ENCODE peak calls at places on chromosome 11, in four cellular contexts. K is stimulated activated naive CD8-positive, alpha-beta T cell treated with anti-CD3 and anti-CD28 coated beads, Interleukin-15, Interleukin-2, amounts not matched to agents 100 U/mL and 50 U/mL, for 24 hours; E is kidney epithelial cell; R is stomach. D is an unnamed sample.

GRCh38 chr11:22371188-22371587 is 33.0 kb downstream of the SLC17A6 start:
- DNase-seq in K (no peak), E (no peak), R (no peak), D (no peak)

GRCh38 chr11:10495464-10495786 is 40.4 kb downstream of the AMPD3 start:
- DNase-seq in R (no peak), E (no peak), K (no peak), D (no peak)

GRCh38 chr11:65557280-65558001 is 718 bp downstream of the LTBP3 start:
- DNase-seq in E (no peak), K (no peak), R (no peak), D (no peak)

GRCh38 chr11:129224538-129224937 is 32.4 kb upstream of the ARHGAP32 start:
- DNase-seq in E (no peak), R (no peak), K (no peak), D (no peak)

GRCh38 chr11:61168292-61168691 is 7.1 kb upstream of the VPS37C start:
- DNase-seq in K (no peak), E (no peak), R (no peak), D (no peak)

GRCh38 chr11:72840780-72841179 is 26.6 kb downstream of the ATG16L2 start:
- DNase-seq in E (peak), K (no peak), R (no peak), D (no peak)

GRCh38 chr11:94011478-94011877 is 9.7 kb upstream of the HEPHL1 start:
- DNase-seq in K (no peak), E (no peak), R (no peak), D (no peak)

GRCh38 chr11:30481385-30481784 is 104.8 kb downstream of the MPPED2 start:
- DNase-seq in E (no peak), R (no peak), K (no peak), D (no peak)

GRCh38 chr11:28139848-28140415 is 31.7 kb downstream of the METTL15 start:
- DNase-seq in R (no peak), K (no peak), E (no peak), D (no peak)

GRCh38 chr11:71505781-71506180 is 21.3 kb upstream of the KRTAP5-7 start:
- DNase-seq in R (no peak), K (no peak), E (no peak), D (peak)

GRCh38 chr11:122804796-122805195 is 33.5 kb upstream of the CRTAM start:
- DNase-seq in R (no peak), E (no peak), K (no peak), D (no peak)

GRCh38 chr11:104609766-104610165 is 288.5 kb downstream of the CASP12 start:
- DNase-seq in R (no peak), K (no peak), E (no peak), D (no peak)

GRCh38 chr11:104073950-104074349 is 37.5 kb downstream of the DDI1 start:
- DNase-seq in R (no peak), K (no peak), E (no peak), D (no peak)

GRCh38 chr11:65262381-65262680 is 569 bp downstream of the POLA2 start:
- DNase-seq in K (no peak), R (peak), E (no peak), D (no peak)

GRCh38 chr11:117818036-117818858 is 6.3 kb downstream of the FXYD2 start:
- DNase-seq in E (peak), R (no peak), K (peak), D (no peak)

GRCh38 chr11:67496113-67496512 is 9.1 kb downstream of the PITPNM1 start:
- DNase-seq in E (no peak), K (no peak), R (no peak), D (no peak)

GRCh38 chr11:20026629-20027545 is 133.4 kb downstream of the DBX1 start:
- DNase-seq in E (no peak), K (no peak), R (peak), D (no peak)

GRCh38 chr11:1632053-1632714 is 2.6 kb downstream of the KRTAP5-5 start:
- DNase-seq in E (no peak), K (no peak), R (no peak), D (no peak)

GRCh38 chr11:116694815-116695590 is 77.8 kb downstream of the BUD13 start:
- DNase-seq in R (peak), K (no peak), E (no peak), D (peak)

GRCh38 chr11:102620858-102621561 is 4.1 kb downstream of the MMP20 start:
- DNase-seq in R (no peak), E (no peak), K (no peak), D (no peak)

GRCh38 chr11:13970986-13971385 is 8.5 kb downstream of the SPON1 start:
- DNase-seq in E (no peak), R (peak), K (peak), D (no peak)

GRCh38 chr11:12625438-12626071 is 48.7 kb upstream of the TEAD1 start:
- DNase-seq in R (no peak), E (no peak), K (no peak), D (no peak)

GRCh38 chr11:34650528-34650927 is 29.6 kb downstream of the EHF start:
- DNase-seq in E (no peak), K (peak), R (no peak), D (peak)

D was measured in Peyer's patch.